ENCODE peak calls at places on chromosome 3, in ten cellular contexts. One of them, this sample, is unnamed.

GRCh38 chr3:184911570-184911969 is 99.6 kb downstream of the VPS8 start:
- DNase-seq in activated CD4-positive, alpha-beta T cell treated with anti-CD3 and anti-CD28 coated beads, Interleukin-2, amount 50 U/mL, for 24 hours: no peak
- DNase-seq in stimulated activated naive B cell treated with anti-CD40 and anti-IgM and Interleukin-4, amounts not matched to agents 10 μg/mL and 1 μg/mL and 100 μg/mL, for 72 hours: no peak
- DNase-seq in fibroblast of the conjunctiva: no peak
- DNase-seq in stimulated activated CD8-positive, alpha-beta memory T cell treated with anti-CD3 and anti-CD28 coated beads, Interleukin-12 subunit alpha, Interleukin-12 subunit beta, amount 100 ng/mL, for 4 hours: no peak
- DNase-seq in GM03348: no peak
- DNase-seq in NCI-H1694: no peak
- DNase-seq in DMS79: peak
- DNase-seq in activated T-helper 1 cell treated with Interleukin-2 at 50 U/mL for 16 hours: no peak
- DNase-seq in NCI-H69: no peak
- DNase-seq in this sample: no peak

GRCh38 chr3:172836390-172836997 is 86.0 kb downstream of the ECT2 start:
- DNase-seq in NCI-H1694: peak
- DNase-seq in DMS79: no peak
- DNase-seq in stimulated activated CD8-positive, alpha-beta memory T cell treated with anti-CD3 and anti-CD28 coated beads, Interleukin-12 subunit alpha, Interleukin-12 subunit beta, amount 100 ng/mL, for 4 hours: no peak
- DNase-seq in stimulated activated naive B cell treated with anti-CD40 and anti-IgM and Interleukin-4, amounts not matched to agents 10 μg/mL and 1 μg/mL and 100 μg/mL, for 72 hours: no peak
- DNase-seq in fibroblast of the conjunctiva: peak
- DNase-seq in activated T-helper 1 cell treated with Interleukin-2 at 50 U/mL for 16 hours: no peak
- DNase-seq in activated CD4-positive, alpha-beta T cell treated with anti-CD3 and anti-CD28 coated beads, Interleukin-2, amount 50 U/mL, for 24 hours: peak
- DNase-seq in GM03348: peak
- DNase-seq in NCI-H69: peak
- DNase-seq in this sample: peak

GRCh38 chr3:116446037-116446436 is 750 bp upstream of the LSAMP start:
- DNase-seq in activated CD4-positive, alpha-beta T cell treated with anti-CD3 and anti-CD28 coated beads, Interleukin-2, amount 50 U/mL, for 24 hours: no peak
- DNase-seq in stimulated activated naive B cell treated with anti-CD40 and anti-IgM and Interleukin-4, amounts not matched to agents 10 μg/mL and 1 μg/mL and 100 μg/mL, for 72 hours: no peak
- DNase-seq in activated T-helper 1 cell treated with Interleukin-2 at 50 U/mL for 16 hours: no peak
- DNase-seq in NCI-H69: peak
- DNase-seq in fibroblast of the conjunctiva: no peak
- DNase-seq in stimulated activated CD8-positive, alpha-beta memory T cell treated with anti-CD3 and anti-CD28 coated beads, Interleukin-12 subunit alpha, Interleukin-12 subunit beta, amount 100 ng/mL, for 4 hours: no peak
- DNase-seq in NCI-H1694: no peak
- DNase-seq in GM03348: no peak
- DNase-seq in DMS79: no peak
- DNase-seq in this sample: no peak

GRCh38 chr3:184383033-184383740 is 3.3 kb downstream of the CHRD start:
- DNase-seq in fibroblast of the conjunctiva: no peak
- DNase-seq in activated CD4-positive, alpha-beta T cell treated with anti-CD3 and anti-CD28 coated beads, Interleukin-2, amount 50 U/mL, for 24 hours: no peak
- DNase-seq in NCI-H69: no peak
- DNase-seq in NCI-H1694: no peak
- DNase-seq in stimulated activated CD8-positive, alpha-beta memory T cell treated with anti-CD3 and anti-CD28 coated beads, Interleukin-12 subunit alpha, Interleukin-12 subunit beta, amount 100 ng/mL, for 4 hours: no peak
- DNase-seq in DMS79: no peak
- DNase-seq in activated T-helper 1 cell treated with Interleukin-2 at 50 U/mL for 16 hours: no peak
- DNase-seq in GM03348: no peak
- DNase-seq in stimulated activated naive B cell treated with anti-CD40 and anti-IgM and Interleukin-4, amounts not matched to agents 10 μg/mL and 1 μg/mL and 100 μg/mL, for 72 hours: no peak
- DNase-seq in this sample: no peak

GRCh38 chr3:50345586-50345985 is at the start of gene ZMYND10:
- DNase-seq in NCI-H69: peak
- DNase-seq in fibroblast of the conjunctiva: no peak
- DNase-seq in stimulated activated CD8-positive, alpha-beta memory T cell treated with anti-CD3 and anti-CD28 coated beads, Interleukin-12 subunit alpha, Interleukin-12 subunit beta, amount 100 ng/mL, for 4 hours: peak
- DNase-seq in GM03348: peak
- DNase-seq in NCI-H1694: no peak
- DNase-seq in activated T-helper 1 cell treated with Interleukin-2 at 50 U/mL for 16 hours: peak
- DNase-seq in DMS79: no peak
- DNase-seq in activated CD4-positive, alpha-beta T cell treated with anti-CD3 and anti-CD28 coated beads, Interleukin-2, amount 50 U/mL, for 24 hours: peak
- DNase-seq in stimulated activated naive B cell treated with anti-CD40 and anti-IgM and Interleukin-4, amounts not matched to agents 10 μg/mL and 1 μg/mL and 100 μg/mL, for 72 hours: peak
- DNase-seq in this sample: peak

GRCh38 chr3:114411811-114412803 is 118.3 kb downstream of the TIGIT start:
- DNase-seq in stimulated activated naive B cell treated with anti-CD40 and anti-IgM and Interleukin-4, amounts not matched to agents 10 μg/mL and 1 μg/mL and 100 μg/mL, for 72 hours: peak
- DNase-seq in activated CD4-positive, alpha-beta T cell treated with anti-CD3 and anti-CD28 coated beads, Interleukin-2, amount 50 U/mL, for 24 hours: peak
- DNase-seq in activated T-helper 1 cell treated with Interleukin-2 at 50 U/mL for 16 hours: no peak
- DNase-seq in GM03348: peak
- DNase-seq in DMS79: no peak
- DNase-seq in fibroblast of the conjunctiva: no peak
- DNase-seq in NCI-H1694: no peak
- DNase-seq in NCI-H69: no peak
- DNase-seq in stimulated activated CD8-positive, alpha-beta memory T cell treated with anti-CD3 and anti-CD28 coated beads, Interleukin-12 subunit alpha, Interleukin-12 subunit beta, amount 100 ng/mL, for 4 hours: no peak
- DNase-seq in this sample: no peak

GRCh38 chr3:65945480-65945879 is 93.2 kb downstream of the MAGI1 start:
- DNase-seq in GM03348: no peak
- DNase-seq in NCI-H69: no peak
- DNase-seq in activated T-helper 1 cell treated with Interleukin-2 at 50 U/mL for 16 hours: no peak
- DNase-seq in DMS79: no peak
- DNase-seq in NCI-H1694: no peak
- DNase-seq in activated CD4-positive, alpha-beta T cell treated with anti-CD3 and anti-CD28 coated beads, Interleukin-2, amount 50 U/mL, for 24 hours: no peak
- DNase-seq in fibroblast of the conjunctiva: no peak
- DNase-seq in stimulated activated CD8-positive, alpha-beta memory T cell treated with anti-CD3 and anti-CD28 coated beads, Interleukin-12 subunit alpha, Interleukin-12 subunit beta, amount 100 ng/mL, for 4 hours: no peak
- DNase-seq in stimulated activated naive B cell treated with anti-CD40 and anti-IgM and Interleukin-4, amounts not matched to agents 10 μg/mL and 1 μg/mL and 100 μg/mL, for 72 hours: no peak
- DNase-seq in this sample: no peak

GRCh38 chr3:77342688-77343087 is 302.8 kb downstream of the ROBO2 start:
- DNase-seq in stimulated activated naive B cell treated with anti-CD40 and anti-IgM and Interleukin-4, amounts not matched to agents 10 μg/mL and 1 μg/mL and 100 μg/mL, for 72 hours: no peak
- DNase-seq in stimulated activated CD8-positive, alpha-beta memory T cell treated with anti-CD3 and anti-CD28 coated beads, Interleukin-12 subunit alpha, Interleukin-12 subunit beta, amount 100 ng/mL, for 4 hours: no peak
- DNase-seq in activated T-helper 1 cell treated with Interleukin-2 at 50 U/mL for 16 hours: no peak
- DNase-seq in GM03348: no peak
- DNase-seq in activated CD4-positive, alpha-beta T cell treated with anti-CD3 and anti-CD28 coated beads, Interleukin-2, amount 50 U/mL, for 24 hours: no peak
- DNase-seq in fibroblast of the conjunctiva: no peak
- DNase-seq in NCI-H1694: no peak
- DNase-seq in DMS79: no peak
- DNase-seq in NCI-H69: no peak
- DNase-seq in this sample: no peak

GRCh38 chr3:158808697-158809096 is 6.8 kb downstream of the MFSD1 start:
- DNase-seq in DMS79: no peak
- DNase-seq in stimulated activated CD8-positive, alpha-beta memory T cell treated with anti-CD3 and anti-CD28 coated beads, Interleukin-12 subunit alpha, Interleukin-12 subunit beta, amount 100 ng/mL, for 4 hours: no peak
- DNase-seq in activated T-helper 1 cell treated with Interleukin-2 at 50 U/mL for 16 hours: no peak
- DNase-seq in NCI-H69: no peak
- DNase-seq in fibroblast of the conjunctiva: no peak
- DNase-seq in stimulated activated naive B cell treated with anti-CD40 and anti-IgM and Interleukin-4, amounts not matched to agents 10 μg/mL and 1 μg/mL and 100 μg/mL, for 72 hours: no peak
- DNase-seq in GM03348: peak
- DNase-seq in NCI-H1694: no peak
- DNase-seq in activated CD4-positive, alpha-beta T cell treated with anti-CD3 and anti-CD28 coated beads, Interleukin-2, amount 50 U/mL, for 24 hours: no peak
- DNase-seq in this sample: no peak

GRCh38 chr3:180855364-180855763 is 57.1 kb upstream of the FXR1 start:
- DNase-seq in NCI-H69: peak
- DNase-seq in activated CD4-positive, alpha-beta T cell treated with anti-CD3 and anti-CD28 coated beads, Interleukin-2, amount 50 U/mL, for 24 hours: no peak
- DNase-seq in GM03348: no peak
- DNase-seq in NCI-H1694: no peak
- DNase-seq in DMS79: no peak
- DNase-seq in stimulated activated naive B cell treated with anti-CD40 and anti-IgM and Interleukin-4, amounts not matched to agents 10 μg/mL and 1 μg/mL and 100 μg/mL, for 72 hours: no peak
- DNase-seq in fibroblast of the conjunctiva: no peak
- DNase-seq in activated T-helper 1 cell treated with Interleukin-2 at 50 U/mL for 16 hours: no peak
- DNase-seq in stimulated activated CD8-positive, alpha-beta memory T cell treated with anti-CD3 and anti-CD28 coated beads, Interleukin-12 subunit alpha, Interleukin-12 subunit beta, amount 100 ng/mL, for 4 hours: no peak
- DNase-seq in this sample: no peak

GRCh38 chr3:26621891-26622633 is 510 bp upstream of the LRRC3B start:
- DNase-seq in DMS79: no peak
- DNase-seq in stimulated activated CD8-positive, alpha-beta memory T cell treated with anti-CD3 and anti-CD28 coated beads, Interleukin-12 subunit alpha, Interleukin-12 subunit beta, amount 100 ng/mL, for 4 hours: no peak
- DNase-seq in fibroblast of the conjunctiva: no peak
- DNase-seq in stimulated activated naive B cell treated with anti-CD40 and anti-IgM and Interleukin-4, amounts not matched to agents 10 μg/mL and 1 μg/mL and 100 μg/mL, for 72 hours: no peak
- DNase-seq in NCI-H1694: no peak
- DNase-seq in activated T-helper 1 cell treated with Interleukin-2 at 50 U/mL for 16 hours: no peak
- DNase-seq in activated CD4-positive, alpha-beta T cell treated with anti-CD3 and anti-CD28 coated beads, Interleukin-2, amount 50 U/mL, for 24 hours: no peak
- DNase-seq in GM03348: peak
- DNase-seq in NCI-H69: no peak
- DNase-seq in this sample: no peak

GRCh38 chr3:69085543-69086132 is 901 bp downstream of the ARL6IP5 start:
- DNase-seq in DMS79: no peak
- DNase-seq in stimulated activated naive B cell treated with anti-CD40 and anti-IgM and Interleukin-4, amounts not matched to agents 10 μg/mL and 1 μg/mL and 100 μg/mL, for 72 hours: no peak
- DNase-seq in fibroblast of the conjunctiva: no peak
- DNase-seq in activated T-helper 1 cell treated with Interleukin-2 at 50 U/mL for 16 hours: no peak
- DNase-seq in activated CD4-positive, alpha-beta T cell treated with anti-CD3 and anti-CD28 coated beads, Interleukin-2, amount 50 U/mL, for 24 hours: no peak
- DNase-seq in NCI-H69: peak
- DNase-seq in NCI-H1694: no peak
- DNase-seq in GM03348: peak
- DNase-seq in stimulated activated CD8-positive, alpha-beta memory T cell treated with anti-CD3 and anti-CD28 coated beads, Interleukin-12 subunit alpha, Interleukin-12 subunit beta, amount 100 ng/mL, for 4 hours: no peak
- DNase-seq in this sample: peak